ENCODE peak calls at places on chromosomes 12 and 14, in seven cellular contexts. X is sigmoid colon, H is esophagus muscularis mucosa, A is transverse colon, I is HCT116, C is stomach, R is endothelial cell of umbilical vein. L is an unnamed sample. For H3K9me3, the result is how much of the 10 kb centered on the place peaks cover.

GRCh38 chr12:114858388-114859146 is 174.6 kb upstream of the TBX3 start:
- DNase-seq in R (no peak), X (no peak), C (no peak), A (peak), I (peak), H (no peak), L (no peak)

GRCh38 chr12:110658882-110659281 is 30.0 kb downstream of the HVCN1 start:
- DNase-seq in H (no peak), R (peak), C (no peak), I (no peak), A (no peak), X (no peak), L (no peak)

GRCh38 chr12:59041241-59042121 is 121.2 kb upstream of the LRIG3 start:
- DNase-seq in X (no peak), I (peak), C (no peak), R (peak), A (no peak), H (no peak), L (no peak)

GRCh38 chr14:75184447-75184846 is 8.0 kb upstream of the TMED10 start:
- DNase-seq in R (no peak), I (no peak), X (no peak), A (no peak), H (no peak), C (no peak), L (no peak)

GRCh38 chr12:51593539-51593938 is 2.5 kb downstream of the SCN8A start:
- DNase-seq in H (no peak), R (peak), C (no peak), X (no peak), I (no peak), A (peak), L (no peak)

GRCh38 chr12:64610660-64611429 is 550 bp downstream of the RASSF3 start:
- DNase-seq in R (peak), I (no peak), C (peak), X (peak), A (peak), H (no peak), L (peak)

GRCh38 chr12:101857043-101857558 is 20.3 kb upstream of the DRAM1 start:
- DNase-seq in R (peak), H (no peak), I (no peak), X (no peak), C (no peak), A (no peak), L (no peak)

GRCh38 chr14:99800781-99801180 is 7.6 kb downstream of the EML1 start:
- DNase-seq in H (no peak), I (no peak), R (no peak), X (no peak), A (no peak), C (no peak), L (no peak)

GRCh38 chr12:51821423-51822260 is 26.9 kb downstream of the FIGNL2 start:
- DNase-seq in X (no peak), A (no peak), R (no peak), H (no peak), I (no peak), C (no peak), L (no peak)

GRCh38 chr12:2833810-2834209 is 1.0 kb downstream of the NRIP2 start:
- DNase-seq in I (no peak), A (no peak), R (no peak), C (no peak), H (no peak), X (no peak), L (no peak)

GRCh38 chr12:119804011-119804641 is 73.0 kb downstream of the CIT start:
- DNase-seq in C (peak), X (peak), H (no peak), I (peak), A (no peak), R (peak), L (peak)

GRCh38 chr12:78406213-78406612 is 458.4 kb upstream of the SYT1 start:
- DNase-seq in X (no peak), I (no peak), H (no peak), A (no peak), C (no peak), R (no peak), L (no peak)

GRCh38 chr14:58362798-58363412 is 32.8 kb upstream of the TOMM20L start:
- DNase-seq in H (no peak), A (no peak), I (peak), C (no peak), X (no peak), R (peak), L (no peak)

GRCh38 chr12:26032719-26033241 is 74.3 kb downstream of the RASSF8 start:
- DNase-seq in C (no peak), H (no peak), R (no peak), A (no peak), X (no peak), I (no peak), L (no peak)

GRCh38 chr12:53344824-53345485 is 8.8 kb upstream of the SP7 start:
- DNase-seq in H (peak), R (peak), C (peak), A (peak), X (peak), I (no peak), L (peak)

GRCh38 chr14:49512147-49512551 is 74.0 kb downstream of the RPS29 start:
- DNase-seq in X (no peak), H (no peak), R (peak), I (peak), C (no peak), A (no peak), L (no peak)

GRCh38 chr14:57390806-57391562 is 598 bp downstream of the NAA30 start:
- DNase-seq in R (peak), A (peak), H (no peak), I (no peak), X (peak), C (peak), L (peak)

GRCh38 chr12:28083816-28084678 is 106.2 kb upstream of the CCDC91 start:
- DNase-seq in X (no peak), R (no peak), C (no peak), H (no peak), A (no peak), I (no peak), L (no peak)

GRCh38 chr14:106506901-106507305 is 980.5 kb downstream of the TMEM121 start:
- DNase-seq in H (peak), I (no peak), A (peak), C (no peak), R (no peak), X (no peak), L (no peak)

GRCh38 chr12:11014234-11014633 is 8.2 kb downstream of the TAS2R19 start:
- DNase-seq in C (no peak), X (no peak), R (no peak), I (no peak), H (no peak), A (no peak), L (no peak)

GRCh38 chr12:42780671-42781070 is 191.1 kb upstream of the PRICKLE1 start:
- DNase-seq in R (no peak), I (no peak), A (no peak), X (no peak), H (no peak), C (no peak), L (no peak)

GRCh38 chr14:21923820-21924219 is 250.2 kb upstream of the OR4E1 start:
- DNase-seq in H (no peak), I (no peak), A (no peak), X (no peak), C (no peak), R (peak), L (no peak)

GRCh38 chr14:69048456-69048855 is 69.4 kb upstream of the ACTN1 start:
- DNase-seq in X (no peak), A (peak), I (no peak), C (peak), R (peak), H (no peak), L (no peak)

GRCh38 chr14:75833326-75834020 is 148.3 kb downstream of the TGFB3 start:
- DNase-seq in H (no peak), X (no peak), C (no peak), A (no peak), R (no peak), I (no peak), L (no peak)

GRCh38 chr12:73274972-73275371 is 1002.8 kb downstream of the TRHDE start:
- DNase-seq in A (no peak), H (no peak), X (no peak), C (no peak), R (no peak), I (peak), L (no peak)

GRCh38 chr14:49893309-49894213 is 679 bp downstream of the ARF6 start:
- DNase-seq in C (peak), A (peak), I (no peak), H (no peak), X (peak), R (peak), L (peak)

GRCh38 chr12:26466709-26467108 is 271.3 kb downstream of the SSPN start:
- DNase-seq in R (no peak), X (no peak), A (no peak), H (no peak), I (no peak), C (no peak), L (no peak)

GRCh38 chr12:57781801-57782200 is 786 bp upstream of the TSFM start:
- DNase-seq in H (no peak), R (no peak), I (no peak), X (no peak), A (no peak), C (no peak), L (no peak)

GRCh38 chr12:69331846-69332684 is 16.1 kb upstream of the LYZ start:
- DNase-seq in C (no peak), X (no peak), R (no peak), H (no peak), A (no peak), I (no peak), L (no peak)

GRCh38 chr14:56324831-56325230 is 206.6 kb downstream of the PELI2 start:
- DNase-seq in R (no peak), A (no peak), I (no peak), C (no peak), X (no peak), H (no peak), L (no peak)

GRCh38 chr14:102437997-102438922 is 71.3 kb downstream of the ANKRD9 start:
- DNase-seq in X (peak), R (peak), A (peak), I (peak), H (peak), C (peak), L (peak)

GRCh38 chr14:77707355-77707723 is 484 bp downstream of the ALKBH1 start:
- DNase-seq in A (peak), X (no peak), R (peak), I (no peak), C (no peak), H (no peak), L (no peak)

GRCh38 chr14:74502236-74503019 is 8.9 kb downstream of the ISCA2 start:
- DNase-seq in R (no peak), X (no peak), I (no peak), A (no peak), C (no peak), H (no peak), L (no peak)

GRCh38 chr12:53939141-53940108 is 794 bp downstream of the HOXC13 start:
- DNase-seq in R (no peak), H (no peak), I (no peak), X (no peak), A (no peak), C (no peak), L (no peak)

GRCh38 chr14:61026523-61026922 is 45.5 kb downstream of the SLC38A6 start:
- DNase-seq in R (no peak), X (no peak), I (no peak), C (no peak), A (no peak), H (no peak), L (no peak)

GRCh38 chr12:128712622-128713021 is 111.1 kb downstream of the SLC15A4 start:
- DNase-seq in R (no peak), X (no peak), A (no peak), I (no peak), C (no peak), H (no peak), L (no peak)

GRCh38 chr12:7100239-7100638 is 8.0 kb upstream of the C1R start:
- DNase-seq in A (no peak), I (no peak), C (no peak), H (no peak), X (peak), R (no peak), L (no peak)

GRCh38 chr12:79691299-79692248 is 810 bp upstream of the PAWR start:
- DNase-seq in C (no peak), R (peak), X (no peak), A (peak), H (no peak), I (no peak), L (no peak)

DNA sequence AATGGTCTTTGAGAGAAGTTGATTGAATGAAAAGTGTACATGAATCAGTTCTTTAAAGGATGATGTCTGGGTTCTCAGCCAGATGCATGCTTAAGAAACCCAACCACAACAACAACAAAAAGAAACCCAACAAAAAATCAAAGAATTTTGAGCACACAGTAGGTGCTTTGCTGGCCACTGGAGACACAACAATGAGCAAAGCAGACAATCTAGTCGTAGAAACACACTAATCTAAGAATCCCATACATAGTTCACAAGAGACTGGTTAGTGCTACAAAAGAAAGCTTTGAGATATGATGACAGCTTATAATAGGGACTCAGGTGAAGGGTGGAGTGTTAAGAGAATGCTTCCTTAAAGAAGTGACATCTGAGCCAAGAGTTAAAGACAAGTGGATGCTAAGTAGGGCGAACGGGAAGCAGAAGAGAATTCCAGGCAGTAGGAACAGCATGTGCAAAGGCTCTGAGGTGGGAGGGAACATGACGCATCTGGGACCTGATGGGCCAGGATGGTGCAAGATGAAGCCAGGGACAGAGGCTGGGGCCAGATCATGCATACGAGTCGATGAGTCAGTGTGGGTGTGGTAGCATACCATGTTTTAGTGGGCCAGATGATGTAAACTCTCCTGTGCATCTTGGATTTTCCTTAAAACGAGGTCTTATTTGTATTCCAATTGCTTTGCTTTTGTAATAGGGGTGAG is 4.6 kb upstream of the HIP1R start:
- DNase-seq in C (no peak), H (no peak), I (peak), X (peak), R (no peak), A (peak), L (no peak)
- TF ChIP-seq POLR2A in C (no peak), H (no peak), I (no peak), X (no peak), R (no peak), A (no peak), L (no peak)

GRCh38 chr14:85218982-85219381 is 311.0 kb upstream of the FLRT2 start:
- DNase-seq in C (no peak), I (no peak), H (no peak), A (no peak), X (no peak), R (no peak), L (no peak)
- H3K9me3 ChIP-seq in C (under half), I (under half), H (under half), A (under half), X (under half), R (under half), L (under half)

GRCh38 chr12:87171356-87171755 is 857.8 kb downstream of the C12orf50 start:
- DNase-seq in R (no peak), I (no peak), A (no peak), H (no peak), X (no peak), C (no peak), L (peak)
- TF ChIP-seq POLR2AphosphoS5 in R (no peak), I (no peak), A (no peak), H (no peak), X (no peak), C (no peak), L (no peak)

GRCh38 chr14:44966601-44967336 is 4.8 kb downstream of the TOGARAM1 start:
- DNase-seq in I (no peak), R (no peak), X (no peak), A (no peak), H (no peak), C (no peak), L (no peak)

GRCh38 chr14:44970907-44971306 is 8.9 kb downstream of the TOGARAM1 start:
- DNase-seq in X (no peak), A (no peak), C (no peak), I (no peak), R (no peak), H (no peak), L (no peak)

GRCh38 chr14:44971459-44971858 is 9.5 kb downstream of the TOGARAM1 start:
- DNase-seq in A (no peak), R (no peak), I (no peak), X (no peak), H (no peak), C (no peak), L (no peak)
- TF ChIP-seq POLR2A in A (no peak), R (no peak), I (no peak), X (no peak), H (no peak), C (no peak), L (no peak)